ENCODE peak calls at places on chromosome 2, in seven cellular contexts. L, B, Q, K, Z, J and F are unnamed samples.

GRCh38 chr2:98087447-98088065 is 589 bp downstream of the VWA3B start:
- DNase-seq in L (no peak), B (no peak), Q (no peak), K (no peak), Z (no peak), J (no peak), F (no peak)

GRCh38 chr2:62895632-62896009 is 155.0 kb upstream of the OTX1 start:
- DNase-seq in L (no peak), B (no peak), Q (no peak), K (no peak), Z (no peak), J (no peak), F (no peak)

GRCh38 chr2:89775885-89776284 is 1084.4 kb downstream of the RPIA start:
- DNase-seq in L (no peak), B (no peak), Q (no peak), K (no peak), Z (no peak), J (no peak), F (no peak)

GRCh38 chr2:51997571-51997970 is 965.6 kb upstream of the NRXN1 start:
- DNase-seq in L (no peak), B (no peak), Q (no peak), K (peak), Z (no peak), J (no peak), F (no peak)

GRCh38 chr2:226307440-226308365 is 491.9 kb downstream of the IRS1 start:
- DNase-seq in L (no peak), B (no peak), Q (no peak), K (no peak), Z (no peak), J (no peak), F (no peak)

GRCh38 chr2:73084971-73085370 is 13.5 kb upstream of the SFXN5 start:
- DNase-seq in L (no peak), B (no peak), Q (no peak), K (no peak), Z (no peak), J (no peak), F (no peak)

GRCh38 chr2:26080356-26080755 is 46.5 kb downstream of the RAB10 start:
- DNase-seq in L (no peak), B (no peak), Q (no peak), K (no peak), Z (no peak), J (no peak), F (no peak)

GRCh38 chr2:195664528-195664927 is 7.5 kb downstream of the SLC39A10 start:
- DNase-seq in L (no peak), B (no peak), Q (no peak), K (no peak), Z (no peak), J (no peak), F (no peak)

GRCh38 chr2:160252278-160252887 is 52.3 kb upstream of the ITGB6 start:
- DNase-seq in L (peak), B (no peak), Q (no peak), K (peak), Z (no peak), J (no peak), F (no peak)

GRCh38 chr2:238107525-238108422 is 7.6 kb downstream of the ESPNL start:
- DNase-seq in L (no peak), B (peak), Q (peak), K (no peak), Z (peak), J (no peak), F (peak)

GRCh38 chr2:28344756-28345291 is 47.8 kb upstream of the FOSL2 start:
- DNase-seq in L (no peak), B (no peak), Q (peak), K (no peak), Z (no peak), J (no peak), F (no peak)

GRCh38 chr2:179263015-179263414 is 1.6 kb downstream of the SESTD1 start:
- DNase-seq in L (no peak), B (no peak), Q (no peak), K (no peak), Z (no peak), J (no peak), F (no peak)

GRCh38 chr2:121205321-121205942 is 79.6 kb downstream of the TFCP2L1 start:
- DNase-seq in L (no peak), B (no peak), Q (peak), K (no peak), Z (no peak), J (peak), F (no peak)

GRCh38 chr2:177483531-177483930 is 91.0 kb downstream of the AGPS start:
- DNase-seq in L (no peak), B (no peak), Q (no peak), K (no peak), Z (no peak), J (no peak), F (no peak)

GRCh38 chr2:170846318-170846717 is 29.6 kb downstream of the GAD1 start:
- DNase-seq in L (no peak), B (no peak), Q (no peak), K (no peak), Z (no peak), J (no peak), F (no peak)

GRCh38 chr2:50620783-50621182 is 411.1 kb downstream of the NRXN1 start:
- DNase-seq in L (no peak), B (no peak), Q (no peak), K (no peak), Z (no peak), J (no peak), F (no peak)

GRCh38 chr2:188675391-188676011 is 298.7 kb upstream of the COL3A1 start:
- DNase-seq in L (no peak), B (no peak), Q (no peak), K (no peak), Z (no peak), J (no peak), F (no peak)

GRCh38 chr2:8597526-8598225 is 84.2 kb upstream of the ID2 start:
- DNase-seq in L (no peak), B (no peak), Q (no peak), K (no peak), Z (no peak), J (no peak), F (no peak)

GRCh38 chr2:137928547-137929503 is 35.4 kb upstream of the HNMT start:
- DNase-seq in L (no peak), B (no peak), Q (no peak), K (no peak), Z (no peak), J (no peak), F (no peak)

GRCh38 chr2:166468124-166469024 is 25.7 kb downstream of the SCN7A start:
- DNase-seq in L (no peak), B (no peak), Q (no peak), K (no peak), Z (no peak), J (no peak), F (no peak)

GRCh38 chr2:152825834-152826233 is 107.4 kb downstream of the ARL6IP6 start:
- DNase-seq in L (no peak), B (no peak), Q (no peak), K (no peak), Z (no peak), J (no peak), F (no peak)

GRCh38 chr2:233331536-233331935 is 22.8 kb upstream of the DGKD start:
- DNase-seq in L (no peak), B (peak), Q (peak), K (no peak), Z (peak), J (peak), F (peak)
- TF ChIP-seq POLR2AphosphoS5 in L (no peak), B (no peak), Q (peak), K (no peak), Z (no peak), J (peak), F (peak)

GRCh38 chr2:176001903-176002683 is at the start of gene LNPK:
- DNase-seq in L (peak), B (peak), Q (peak), K (peak), Z (peak), J (peak), F (peak)
- TF ChIP-seq POLR2A in L (peak), B (peak), Q (no peak), K (peak), Z (peak), J (no peak), F (peak)

DNA sequence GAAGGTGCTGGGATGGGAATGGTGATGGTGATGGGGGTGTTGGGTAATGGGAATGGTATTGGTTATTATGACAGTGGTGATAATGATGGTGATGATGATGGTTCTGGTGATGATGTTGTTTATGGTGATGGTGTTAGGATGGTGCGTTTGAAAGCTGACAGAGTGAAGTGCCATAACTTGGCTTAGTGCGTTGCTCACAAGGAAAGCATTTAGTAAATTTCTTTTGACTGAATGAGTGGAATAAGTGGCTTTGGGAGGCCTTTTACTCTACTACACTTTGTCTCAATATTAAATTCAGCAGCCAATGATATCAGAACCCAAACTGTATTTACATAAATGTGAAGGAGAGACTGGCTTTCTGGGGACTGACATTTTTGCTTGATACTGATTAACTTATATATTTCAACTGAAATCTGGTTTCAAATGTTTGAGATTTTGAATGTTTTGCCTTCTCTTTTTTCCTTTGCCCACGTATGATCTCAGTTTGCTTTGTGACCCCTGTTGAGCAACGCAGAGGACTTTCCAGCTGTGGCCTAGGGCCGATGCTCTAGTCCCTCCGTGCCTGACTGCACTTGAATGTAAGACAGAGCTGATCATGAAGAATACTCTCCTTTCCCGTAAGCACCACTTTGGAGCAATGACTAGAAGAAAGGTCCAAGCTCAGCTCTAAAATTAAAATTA is 128.5 kb upstream of the SH3BP4 start:
- DNase-seq in L (no peak), B (no peak), Q (no peak), K (no peak), Z (no peak), J (no peak), F (no peak)
- TF ChIP-seq POLR2AphosphoS5 in L (no peak), B (no peak), Q (no peak), K (no peak), Z (no peak), J (no peak), F (no peak)

GRCh38 chr2:11155326-11156059 is at the start of gene SLC66A3:
- DNase-seq in L (no peak), B (no peak), Q (peak), K (peak), Z (no peak), J (no peak), F (peak)
- TF ChIP-seq POLR2A in L (peak), B (peak), Q (no peak), K (peak), Z (no peak), J (no peak), F (peak)